ENCODE peak calls at places on chromosome 5, in ten cellular contexts. T is upper lobe of right lung; U is retinal pigment epithelial cell; F is cardiac muscle cell; L is skeletal muscle cell; B is CD8-positive, alpha-beta memory T cell; J is dorsolateral prefrontal cortex; N is astrocyte; D is epithelial cell of esophagus; R is AG04450. O is an unnamed sample.

GRCh38 chr5:138640855-138641254 is 65.7 kb upstream of the HSPA9 start:
- DNase-seq in B (no peak), D (peak; percentile 64), U (no peak), N (no peak), F (no peak), J (no peak), R (no peak), T (no peak), L (no peak), O (no peak)

GRCh38 chr5:39437469-39437868 is 12.7 kb upstream of the DAB2 start:
- DNase-seq in J (no peak), B (no peak), T (no peak), R (no peak), N (no peak), D (peak; percentile 19), L (no peak), F (no peak), U (no peak), O (no peak)

GRCh38 chr5:143142596-143143435 is 260.7 kb downstream of the NR3C1 start:
- DNase-seq in J (peak; percentile 69), U (no peak), L (peak; percentile 69), T (no peak), F (peak; percentile 85), D (peak; percentile 96), B (no peak), R (no peak), N (peak; percentile 64), O (no peak)

GRCh38 chr5:180128671-180129261 is 57.2 kb upstream of the RNF130 start:
- DNase-seq in F (no peak), T (no peak), U (no peak), B (no peak), D (no peak), R (no peak), L (no peak), N (no peak), J (peak; percentile 69), O (no peak)

GRCh38 chr5:140240987-140241706 is 61.8 kb downstream of the PFDN1 start:
- DNase-seq in L (peak; percentile 72), R (peak; percentile 71), F (peak; percentile 94), N (peak; percentile 87), U (peak; percentile 80), B (no peak), T (peak; percentile 80), J (peak; percentile 97), D (peak; percentile 91), O (peak; percentile 73)

GRCh38 chr5:95924720-95925119 is 36.9 kb downstream of the ELL2 start:
- DNase-seq in B (no peak), D (peak; percentile 95), F (peak; percentile 51), L (peak; percentile 29), U (no peak), R (no peak), T (no peak), J (no peak), N (no peak), O (no peak)

GRCh38 chr5:167072225-167072624 is 1219.2 kb upstream of the WWC1 start:
- DNase-seq in L (no peak), B (no peak), N (peak; percentile 39), F (peak; percentile 10), T (no peak), J (no peak), D (peak; percentile 1), R (no peak), U (no peak), O (no peak)

GRCh38 chr5:6446626-6447309 is 1.9 kb upstream of the UBE2QL1 start:
- DNase-seq in L (no peak), U (no peak), J (no peak), D (no peak), F (peak; percentile 5), B (no peak), T (no peak), N (no peak), R (no peak), O (no peak)

GRCh38 chr5:126615286-126615685 is 14.5 kb downstream of the PHAX start:
- DNase-seq in L (no peak), N (no peak), D (no peak), J (no peak), F (no peak), T (no peak), U (no peak), R (no peak), B (no peak), O (no peak)

GRCh38 chr5:89435347-89435746 is 552.4 kb upstream of the MEF2C start:
- DNase-seq in B (no peak), F (no peak), J (no peak), U (no peak), T (no peak), R (no peak), D (no peak), N (no peak), L (no peak), O (no peak)

GRCh38 chr5:51381801-51382507 is 1.3 kb upstream of the ISL1 start:
- DNase-seq in F (no peak), U (no peak), T (no peak), L (no peak), R (no peak), J (no peak), B (no peak), N (no peak), D (peak; percentile 61), O (no peak)

GRCh38 chr5:56158331-56158960 is 74.7 kb downstream of the ANKRD55 start:
- DNase-seq in U (no peak), F (no peak), D (no peak), B (no peak), L (no peak), J (no peak), T (no peak), R (no peak), N (no peak), O (no peak)

GRCh38 chr5:41748631-41749030 is 121.6 kb downstream of the OXCT1 start:
- DNase-seq in J (no peak), T (no peak), D (peak; percentile 73), B (no peak), U (no peak), F (peak; percentile 37), R (no peak), L (peak; percentile 86), N (peak; percentile 78), O (no peak)

GRCh38 chr5:111731638-111732037 is 25.4 kb downstream of the NREP start:
- DNase-seq in B (no peak), F (no peak), T (no peak), N (no peak), L (no peak), U (no peak), D (no peak), R (no peak), J (no peak), O (no peak)

DNA sequence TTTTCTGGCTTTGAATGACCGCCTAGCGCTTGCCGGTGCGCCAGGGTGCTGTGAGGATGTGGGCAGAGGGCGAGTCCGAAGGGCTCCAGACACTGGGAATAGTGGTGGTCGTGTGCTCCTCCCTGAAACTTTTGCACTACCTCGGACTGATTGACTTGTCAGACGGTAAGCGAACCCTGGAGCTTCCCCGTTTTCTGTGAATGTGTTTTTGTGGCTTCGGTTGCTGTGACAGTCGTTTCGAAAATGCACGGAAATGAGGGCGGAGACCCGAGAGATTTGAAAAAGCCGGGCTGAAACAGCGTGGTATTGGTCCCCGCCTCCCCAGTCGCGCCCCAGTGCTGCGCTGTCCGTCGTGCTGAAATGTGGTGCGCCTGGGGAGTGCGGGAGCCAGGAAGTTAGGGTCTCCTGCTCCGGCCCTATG is 102.5 kb upstream of the GABRP start:
- DNase-seq in T (no peak), B (no peak), R (no peak), F (peak; percentile 63), N (peak; percentile 17), U (peak; percentile 5), J (no peak), L (no peak), D (peak; percentile 53), O (no peak)
- H3K4me3 ChIP-seq in T (no peak overlapping the region), B (no peak overlapping the region), R (no peak overlapping the region), F (no peak overlapping the region), N (no peak overlapping the region), U (no peak overlapping the region), J (peak overlapping the region; percentile 25), L (no peak overlapping the region), D (no peak overlapping the region), O (peak overlapping the region; percentile 3)

GRCh38 chr5:176844706-176845391 is 34.5 kb downstream of the UNC5A start:
- DNase-seq in D (peak; percentile 56), N (no peak), J (no peak), L (no peak), F (peak; percentile 4), U (no peak), B (no peak), T (no peak), R (no peak), O (no peak)
- H3K4me3 ChIP-seq in D (no peak overlapping the region), N (no peak overlapping the region), J (no peak overlapping the region), L (no peak overlapping the region), F (no peak overlapping the region), U (no peak overlapping the region), B (no peak overlapping the region), T (no peak overlapping the region), R (no peak overlapping the region), O (no peak overlapping the region)

DNA sequence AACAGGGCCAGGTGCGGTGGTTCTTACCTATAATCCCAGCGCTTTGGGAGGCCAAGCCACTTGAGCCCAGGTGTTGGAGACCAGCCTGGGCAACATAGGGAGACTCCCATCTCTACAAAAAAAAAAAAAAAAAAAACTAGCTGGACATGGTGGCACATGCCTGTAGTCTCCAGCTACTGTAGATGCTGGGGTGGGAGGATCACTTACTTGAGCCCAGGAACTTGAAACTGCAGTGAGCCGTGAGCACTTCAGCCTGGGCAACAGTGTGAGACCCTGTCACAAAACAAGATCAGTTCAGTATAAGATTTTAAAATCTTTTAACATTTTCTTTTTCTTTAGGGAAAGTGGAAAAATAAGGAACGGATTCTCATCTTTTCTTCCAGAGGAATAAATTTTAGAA is 2.5 kb downstream of the BRIX1 start:
- DNase-seq in F (no peak), R (no peak), B (no peak), T (no peak), N (no peak), D (no peak), L (no peak), J (no peak), U (no peak), O (no peak)
- H3K4me3 ChIP-seq in F (no peak overlapping the region), R (no peak overlapping the region), B (no peak overlapping the region), T (no peak overlapping the region), N (no peak overlapping the region), D (no peak overlapping the region), L (no peak overlapping the region), J (no peak overlapping the region), U (no peak overlapping the region), O (no peak overlapping the region)

GRCh38 chr5:178232920-178233429 is 373 bp upstream of the PHYKPL start:
- DNase-seq in U (no peak), R (no peak), L (no peak), N (no peak), F (no peak), D (no peak), J (no peak), B (no peak), T (no peak), O (no peak)
- H3K4me3 ChIP-seq in U (peak overlapping the region; percentile 69), R (peak overlapping the region; percentile 86), L (peak overlapping the region; percentile 87), N (peak overlapping the region; percentile 83), F (peak overlapping the region; percentile 63), D (peak overlapping the region; percentile 9), J (peak overlapping the region; percentile 94), B (peak overlapping the region; percentile 82), T (peak overlapping the region; percentile 98), O (peak overlapping the region; percentile 86)

GRCh38 chr5:1490360-1490759 is 33.4 kb downstream of the LPCAT1 start:
- DNase-seq in T (no peak), D (no peak), F (no peak), L (no peak), R (no peak), N (no peak), U (no peak), J (no peak), B (no peak), O (no peak)
- H3K4me3 ChIP-seq in T (no peak overlapping the region), D (no peak overlapping the region), F (no peak overlapping the region), L (no peak overlapping the region), R (no peak overlapping the region), N (no peak overlapping the region), U (no peak overlapping the region), J (no peak overlapping the region), B (no peak overlapping the region), O (no peak overlapping the region)